ENCODE peak calls at places on chromosomes 13 and 19, in nine cellular contexts. U is stimulated activated CD8-positive, alpha-beta memory T cell treated with anti-CD3 and anti-CD28 coated beads, Interleukin-4, amount 100 ng/mL, for 1 hour; B is retinal pigment epithelial cell; R is T-helper 1 cell; M is LoVo; K is stimulated activated CD4-positive, alpha-beta T cell treated with anti-CD3 and anti-CD28 coated beads, TNF-alpha, amount 100 ng/mL, for 24 hours; W is WTC11; O is substantia nigra; P is naive thymus-derived CD8-positive, alpha-beta T cell. X is an unnamed sample.

GRCh38 chr19:54435551-54436016 is 13.4 kb upstream of the LENG8 start:
- DNase-seq in K (no peak), B (no peak), O (no peak), W (peak; percentile 33), R (no peak), U (no peak), M (no peak), P (no peak), X (no peak)

GRCh38 chr13:29111446-29111845 is 291.3 kb downstream of the MTUS2 start:
- DNase-seq in P (no peak), B (no peak), M (no peak), R (no peak), K (no peak), O (no peak), W (no peak), U (no peak), X (no peak)

GRCh38 chr13:50697746-50698526 is 145.6 kb downstream of the DLEU7 start:
- DNase-seq in U (no peak), O (no peak), K (no peak), R (no peak), W (no peak), M (no peak), P (no peak), B (no peak), X (no peak)

GRCh38 chr13:31031482-31031881 is 99.0 kb downstream of the TEX26 start:
- DNase-seq in B (no peak), W (no peak), K (no peak), R (no peak), U (no peak), M (no peak), P (no peak), O (no peak), X (no peak)

GRCh38 chr19:10776900-10777650 is 58.9 kb downstream of the TMED1 start:
- DNase-seq in B (no peak), K (no peak), P (no peak), U (no peak), M (no peak), R (no peak), W (no peak), O (no peak), X (no peak)

GRCh38 chr19:58350001-58350801 is 3.1 kb downstream of the A1BG start:
- DNase-seq in R (no peak), M (no peak), B (no peak), P (no peak), O (no peak), U (no peak), K (no peak), W (no peak), X (no peak)

GRCh38 chr19:21568816-21569496 is 63.6 kb downstream of the ZNF429 start:
- DNase-seq in R (peak; percentile 83), W (no peak), M (no peak), P (peak; percentile 94), O (peak; percentile 42), U (peak; percentile 13), K (peak; percentile 84), B (peak; percentile 90), X (no peak)

GRCh38 chr13:51221674-51222509 is at the start of gene FAM124A:
- DNase-seq in K (peak; percentile 51), P (no peak), W (peak; percentile 61), U (no peak), O (peak; percentile 35), M (peak; percentile 70), R (no peak), B (no peak), X (peak; percentile 71)

GRCh38 chr19:46617566-46618079 is 7.3 kb downstream of the PTGIR start:
- DNase-seq in R (no peak), B (no peak), K (no peak), O (no peak), W (no peak), P (no peak), M (no peak), U (no peak), X (no peak)

GRCh38 chr13:97307882-97308624 is 85.9 kb downstream of the MBNL2 start:
- DNase-seq in K (no peak), M (peak; percentile 22), U (no peak), W (no peak), O (peak; percentile 34), R (no peak), B (peak; percentile 60), P (no peak), X (no peak)

GRCh38 chr13:98665638-98665995 is 86.9 kb downstream of the SLC15A1 start:
- DNase-seq in B (no peak), P (no peak), R (no peak), O (no peak), K (no peak), W (no peak), M (peak; percentile 36), U (no peak), X (no peak)

GRCh38 chr19:17325881-17326594 is 8.6 kb downstream of the ANO8 start:
- DNase-seq in M (no peak), W (no peak), K (no peak), B (no peak), R (no peak), P (no peak), U (no peak), O (peak; percentile 39), X (no peak)

GRCh38 chr13:99796175-99796819 is 175.3 kb downstream of the ZIC5 start:
- DNase-seq in K (no peak), U (no peak), W (peak; percentile 72), P (no peak), O (no peak), M (peak; percentile 21), R (no peak), B (no peak), X (peak; percentile 64)

GRCh38 chr19:7705387-7706187 is 3.7 kb upstream of the FCER2 start:
- DNase-seq in K (peak; percentile 76), U (no peak), W (no peak), M (no peak), R (peak; percentile 51), O (no peak), P (peak; percentile 90), B (no peak), X (no peak)

GRCh38 chr19:1213391-1214286 is 8.1 kb downstream of the STK11 start:
- DNase-seq in U (no peak), B (no peak), W (no peak), O (peak; percentile 33), K (peak; percentile 50), M (no peak), P (no peak), R (no peak), X (peak; percentile 33)

GRCh38 chr19:51946602-51947001 is 19.3 kb downstream of the ZNF613 start:
- DNase-seq in R (no peak), M (no peak), P (no peak), U (no peak), O (no peak), B (no peak), K (no peak), W (no peak), X (no peak)

GRCh38 chr19:51201712-51202111 is 23.2 kb upstream of the CD33 start:
- DNase-seq in W (no peak), O (no peak), B (no peak), P (no peak), M (no peak), U (no peak), R (no peak), K (no peak), X (no peak)

GRCh38 chr13:33264620-33264978 is 21.0 kb downstream of the STARD13 start:
- DNase-seq in R (no peak), K (no peak), P (no peak), M (no peak), B (no peak), U (no peak), W (no peak), O (no peak), X (no peak)

GRCh38 chr19:19420570-19421301 is 15.3 kb downstream of the GATAD2A start:
- DNase-seq in O (no peak), B (no peak), U (no peak), R (no peak), K (no peak), W (no peak), M (no peak), P (no peak), X (no peak)

GRCh38 chr19:14433454-14434156 is 499 bp downstream of the PKN1 start:
- DNase-seq in P (peak; percentile 81), U (no peak), O (no peak), W (peak; percentile 35), B (no peak), M (peak; percentile 28), R (peak; percentile 34), K (peak; percentile 39), X (no peak)

GRCh38 chr13:75481176-75482069 is 546 bp downstream of the TBC1D4 start:
- DNase-seq in R (no peak), W (peak; percentile 54), M (peak; percentile 34), B (no peak), K (peak; percentile 9), O (peak; percentile 46), U (no peak), P (no peak), X (peak; percentile 42)

GRCh38 chr19:54123682-54124081 is 8.1 kb downstream of the PRPF31 start:
- DNase-seq in B (no peak), R (no peak), U (no peak), M (no peak), O (no peak), W (no peak), K (no peak), P (no peak), X (no peak)

GRCh38 chr19:36331353-36332228 is 47.4 kb downstream of the ZFP14 start:
- DNase-seq in W (peak; percentile 96), U (peak; percentile 5), B (peak; percentile 93), R (peak; percentile 15), O (peak; percentile 73), P (peak; percentile 84), M (no peak), K (peak; percentile 51), X (peak; percentile 71)

GRCh38 chr13:38743499-38743898 is 56.6 kb downstream of the FREM2 start:
- DNase-seq in W (no peak), K (no peak), B (no peak), O (no peak), M (no peak), R (no peak), P (no peak), U (no peak), X (no peak)

GRCh38 chr19:38653028-38653571 is 5.7 kb downstream of the ACTN4 start:
- DNase-seq in R (no peak), U (no peak), O (no peak), P (no peak), K (no peak), B (no peak), M (peak; percentile 62), W (no peak), X (no peak)

GRCh38 chr13:20241593-20241992 is 9.5 kb upstream of the GJB6 start:
- DNase-seq in O (no peak), K (no peak), B (no peak), R (no peak), W (no peak), M (no peak), U (no peak), P (no peak), X (no peak)

GRCh38 chr13:114313061-114313860 is 1.0 kb upstream of the CHAMP1 start:
- DNase-seq in P (no peak), U (no peak), W (no peak), R (no peak), O (no peak), M (peak; percentile 37), K (peak; percentile 40), B (no peak), X (no peak)

GRCh38 chr13:107144432-107144831 is 576.5 kb upstream of the ARGLU1 start:
- DNase-seq in B (no peak), U (no peak), K (no peak), P (no peak), O (no peak), R (no peak), W (no peak), M (no peak), X (no peak)

GRCh38 chr19:18319591-18320135 is 3.2 kb downstream of the LSM4 start:
- DNase-seq in W (no peak), O (no peak), B (no peak), R (no peak), M (peak; percentile 44), U (no peak), K (no peak), P (peak; percentile 30), X (no peak)

GRCh38 chr13:108266316-108266936 is 3.1 kb upstream of the TNFSF13B start:
- DNase-seq in K (no peak), O (no peak), W (no peak), R (no peak), U (no peak), P (no peak), M (no peak), B (no peak), X (no peak)

GRCh38 chr13:101146101-101146898 is 270.0 kb downstream of the NALCN start:
- DNase-seq in O (no peak), R (no peak), P (no peak), B (no peak), K (no peak), M (no peak), W (no peak), U (no peak), X (no peak)